ENCODE peak calls at places on chromosomes 11 and 22, in seven cellular contexts. One of them, this sample, is unnamed. For H3K9me3, the result is how much of the 10 kb centered on the place peaks cover.

GRCh38 chr11:77175869-77176539 is 48.0 kb downstream of the MYO7A start:
- DNase-seq in HAP-1: no peak
- DNase-seq in OCI-LY7: no peak
- DNase-seq in DND-41: no peak
- DNase-seq in A549: no peak
- DNase-seq in IMR-90: no peak
- DNase-seq in body of pancreas: no peak
- DNase-seq in this sample: no peak

GRCh38 chr22:37514526-37515051 is 4.6 kb downstream of the CARD10 start:
- DNase-seq in HAP-1: no peak
- DNase-seq in OCI-LY7: no peak
- DNase-seq in DND-41: no peak
- DNase-seq in A549: no peak
- DNase-seq in IMR-90: no peak
- DNase-seq in body of pancreas: no peak
- DNase-seq in this sample: no peak

GRCh38 chr11:70572974-70573260 is 174.6 kb downstream of the CTTN start:
- DNase-seq in HAP-1: no peak
- DNase-seq in OCI-LY7: no peak
- DNase-seq in DND-41: no peak
- DNase-seq in A549: no peak
- DNase-seq in IMR-90: no peak
- DNase-seq in body of pancreas: no peak
- DNase-seq in this sample: no peak

GRCh38 chr11:67079065-67079464 is 22.4 kb downstream of the RHOD start:
- DNase-seq in HAP-1: no peak
- DNase-seq in OCI-LY7: no peak
- DNase-seq in DND-41: no peak
- DNase-seq in A549: no peak
- DNase-seq in IMR-90: no peak
- DNase-seq in body of pancreas: no peak
- DNase-seq in this sample: no peak

GRCh38 chr22:31241200-31241599 is 29.1 kb downstream of the LIMK2 start:
- DNase-seq in HAP-1: no peak
- DNase-seq in OCI-LY7: no peak
- DNase-seq in DND-41: no peak
- DNase-seq in A549: no peak
- DNase-seq in IMR-90: peak
- DNase-seq in body of pancreas: no peak
- DNase-seq in this sample: no peak

GRCh38 chr11:113242767-113243397 is 71.5 kb upstream of the TTC12 start:
- DNase-seq in HAP-1: no peak
- DNase-seq in OCI-LY7: no peak
- DNase-seq in DND-41: no peak
- DNase-seq in A549: no peak
- DNase-seq in IMR-90: peak
- DNase-seq in body of pancreas: no peak
- DNase-seq in this sample: no peak

GRCh38 chr11:1121343-1122331 is 36.1 kb upstream of the MUC5AC start:
- DNase-seq in HAP-1: no peak
- DNase-seq in OCI-LY7: no peak
- DNase-seq in DND-41: no peak
- DNase-seq in A549: peak
- DNase-seq in IMR-90: peak
- DNase-seq in body of pancreas: peak
- DNase-seq in this sample: no peak

GRCh38 chr22:46008291-46008690 is 31.3 kb upstream of the WNT7B start:
- DNase-seq in HAP-1: no peak
- DNase-seq in OCI-LY7: no peak
- DNase-seq in DND-41: no peak
- DNase-seq in A549: no peak
- DNase-seq in IMR-90: no peak
- DNase-seq in body of pancreas: no peak
- DNase-seq in this sample: no peak

GRCh38 chr11:112453601-112454577 is 193.2 kb upstream of the PLET1 start:
- DNase-seq in HAP-1: no peak
- DNase-seq in OCI-LY7: peak
- DNase-seq in DND-41: peak
- DNase-seq in A549: peak
- DNase-seq in IMR-90: peak
- DNase-seq in body of pancreas: peak
- DNase-seq in this sample: no peak

GRCh38 chr11:102157219-102157618 is 47.0 kb downstream of the YAP1 start:
- DNase-seq in HAP-1: peak
- DNase-seq in OCI-LY7: no peak
- DNase-seq in DND-41: no peak
- DNase-seq in A549: no peak
- DNase-seq in IMR-90: peak
- DNase-seq in body of pancreas: peak
- DNase-seq in this sample: no peak

GRCh38 chr11:14119357-14119756 is 156.8 kb downstream of the SPON1 start:
- DNase-seq in HAP-1: no peak
- DNase-seq in OCI-LY7: peak
- DNase-seq in DND-41: no peak
- DNase-seq in A549: no peak
- DNase-seq in IMR-90: no peak
- DNase-seq in body of pancreas: no peak
- DNase-seq in this sample: no peak

GRCh38 chr22:19991645-19992451 is 24.8 kb downstream of the ARVCF start:
- DNase-seq in HAP-1: no peak
- DNase-seq in OCI-LY7: no peak
- DNase-seq in DND-41: no peak
- DNase-seq in A549: no peak
- DNase-seq in IMR-90: no peak
- DNase-seq in body of pancreas: no peak
- DNase-seq in this sample: no peak

GRCh38 chr22:47449508-47450270 is 687.2 kb downstream of the TBC1D22A start:
- DNase-seq in HAP-1: no peak
- DNase-seq in OCI-LY7: no peak
- DNase-seq in DND-41: no peak
- DNase-seq in A549: no peak
- DNase-seq in IMR-90: no peak
- DNase-seq in body of pancreas: no peak
- DNase-seq in this sample: no peak

GRCh38 chr22:47446821-47447810 is 684.7 kb downstream of the TBC1D22A start:
- DNase-seq in HAP-1: no peak
- DNase-seq in OCI-LY7: no peak
- DNase-seq in DND-41: no peak
- DNase-seq in A549: no peak
- DNase-seq in IMR-90: no peak
- DNase-seq in body of pancreas: no peak
- DNase-seq in this sample: no peak

GRCh38 chr22:47450876-47451475 is 688.5 kb downstream of the TBC1D22A start:
- DNase-seq in HAP-1: no peak
- DNase-seq in OCI-LY7: no peak
- DNase-seq in DND-41: no peak
- DNase-seq in A549: no peak
- DNase-seq in IMR-90: no peak
- DNase-seq in body of pancreas: no peak
- DNase-seq in this sample: no peak

GRCh38 chr22:47446331-47446730 is 683.9 kb downstream of the TBC1D22A start:
- DNase-seq in HAP-1: no peak
- DNase-seq in OCI-LY7: no peak
- DNase-seq in DND-41: no peak
- DNase-seq in A549: no peak
- DNase-seq in IMR-90: no peak
- DNase-seq in body of pancreas: no peak
- DNase-seq in this sample: no peak

GRCh38 chr22:47448231-47449035 is 686.0 kb downstream of the TBC1D22A start:
- DNase-seq in HAP-1: no peak
- DNase-seq in OCI-LY7: no peak
- DNase-seq in DND-41: no peak
- DNase-seq in A549: no peak
- DNase-seq in IMR-90: no peak
- DNase-seq in body of pancreas: no peak
- DNase-seq in this sample: no peak
- H3K9me3 ChIP-seq in HAP-1: under half
- H3K9me3 ChIP-seq in OCI-LY7: under half
- H3K9me3 ChIP-seq in DND-41: under half
- H3K9me3 ChIP-seq in A549: under half
- H3K9me3 ChIP-seq in IMR-90: half or more
- H3K9me3 ChIP-seq in body of pancreas: under half
- H3K9me3 ChIP-seq in this sample: under half

GRCh38 chr11:17375547-17375946 is 12.9 kb downstream of the KCNJ11 start:
- DNase-seq in HAP-1: no peak
- DNase-seq in OCI-LY7: no peak
- DNase-seq in DND-41: no peak
- DNase-seq in A549: no peak
- DNase-seq in IMR-90: no peak
- DNase-seq in body of pancreas: no peak
- DNase-seq in this sample: no peak
- H3K9me3 ChIP-seq in HAP-1: under half
- H3K9me3 ChIP-seq in OCI-LY7: under half
- H3K9me3 ChIP-seq in DND-41: half or more
- H3K9me3 ChIP-seq in A549: under half
- H3K9me3 ChIP-seq in IMR-90: under half
- H3K9me3 ChIP-seq in body of pancreas: under half
- H3K9me3 ChIP-seq in this sample: under half

GRCh38 chr22:16964366-16964765 is 43.7 kb downstream of the GAB4 start:
- DNase-seq in HAP-1: no peak
- DNase-seq in OCI-LY7: no peak
- DNase-seq in DND-41: no peak
- DNase-seq in A549: no peak
- DNase-seq in IMR-90: no peak
- DNase-seq in body of pancreas: no peak
- DNase-seq in this sample: no peak
- H3K9me3 ChIP-seq in HAP-1: under half
- H3K9me3 ChIP-seq in OCI-LY7: under half
- H3K9me3 ChIP-seq in DND-41: under half
- H3K9me3 ChIP-seq in A549: under half
- H3K9me3 ChIP-seq in IMR-90: under half
- H3K9me3 ChIP-seq in body of pancreas: under half
- H3K9me3 ChIP-seq in this sample: under half

DNA sequence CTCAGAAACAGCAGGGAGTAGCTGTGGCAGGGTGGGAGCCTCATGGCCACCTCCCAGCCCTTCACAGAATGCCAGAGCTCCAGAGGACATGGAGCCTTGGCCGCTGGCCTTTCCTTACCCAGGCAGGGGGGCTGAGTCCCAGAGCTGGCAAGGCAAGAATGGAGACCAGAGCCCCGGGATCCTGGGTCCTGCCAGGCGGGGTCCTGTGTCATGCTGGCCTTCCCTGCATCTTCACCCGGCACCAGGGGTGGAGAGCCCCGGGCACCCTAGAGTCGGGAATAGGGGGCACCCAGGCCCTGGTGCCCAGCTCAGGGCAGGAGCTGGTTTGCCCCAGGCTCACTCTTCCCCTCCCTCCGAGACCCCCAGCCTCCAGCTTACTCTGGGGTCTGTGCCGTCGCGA is 519.9 kb downstream of the TBC1D22A start:
- DNase-seq in HAP-1: no peak
- DNase-seq in OCI-LY7: no peak
- DNase-seq in DND-41: no peak
- DNase-seq in A549: no peak
- DNase-seq in IMR-90: no peak
- DNase-seq in body of pancreas: no peak
- DNase-seq in this sample: no peak
- H3K9me3 ChIP-seq in HAP-1: under half
- H3K9me3 ChIP-seq in OCI-LY7: under half
- H3K9me3 ChIP-seq in DND-41: under half
- H3K9me3 ChIP-seq in A549: under half
- H3K9me3 ChIP-seq in IMR-90: under half
- H3K9me3 ChIP-seq in body of pancreas: under half
- H3K9me3 ChIP-seq in this sample: under half

DNA sequence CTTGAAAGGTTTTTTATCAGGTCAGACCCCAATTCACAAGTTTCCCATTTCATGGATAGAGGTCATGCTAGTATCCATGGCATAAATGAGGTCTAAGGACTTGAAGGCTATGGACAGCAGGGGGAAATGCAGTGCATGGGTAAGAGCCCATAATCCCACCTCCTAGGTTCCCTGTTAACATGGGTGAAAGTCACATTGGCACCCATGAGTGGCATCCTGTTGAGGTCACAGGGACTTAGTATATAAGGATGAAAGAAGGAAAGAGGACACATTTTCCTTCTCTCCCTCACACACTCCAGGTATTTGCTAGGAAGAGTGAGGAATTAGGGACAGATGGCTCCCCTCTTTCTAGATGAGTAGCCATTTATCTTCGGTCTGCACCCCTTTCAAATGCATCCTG is 9.4 kb upstream of the GLYAT start:
- DNase-seq in HAP-1: no peak
- DNase-seq in OCI-LY7: no peak
- DNase-seq in DND-41: no peak
- DNase-seq in A549: no peak
- DNase-seq in IMR-90: no peak
- DNase-seq in body of pancreas: no peak
- DNase-seq in this sample: no peak
- H3K9me3 ChIP-seq in HAP-1: under half
- H3K9me3 ChIP-seq in OCI-LY7: under half
- H3K9me3 ChIP-seq in DND-41: under half
- H3K9me3 ChIP-seq in A549: under half
- H3K9me3 ChIP-seq in IMR-90: under half
- H3K9me3 ChIP-seq in body of pancreas: under half
- H3K9me3 ChIP-seq in this sample: under half

DNA sequence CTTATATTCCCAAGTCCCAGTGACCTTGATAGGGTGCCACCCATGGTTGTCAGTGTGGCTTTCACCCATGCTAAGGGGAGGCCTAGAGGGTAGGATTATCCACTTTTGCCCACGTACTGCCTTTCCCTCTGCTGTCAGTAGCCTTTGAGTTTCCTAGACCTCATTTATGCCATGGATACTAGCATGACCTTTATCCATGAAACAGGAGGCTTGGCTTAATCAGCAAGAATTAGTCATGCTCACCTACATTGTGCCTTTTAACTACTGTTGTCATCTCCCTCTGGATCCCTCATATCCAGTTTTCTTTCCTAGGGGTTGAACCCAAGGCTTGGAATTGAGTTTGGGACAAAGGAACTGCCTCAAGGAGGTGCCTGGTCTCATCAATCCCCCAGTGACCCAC is 716.7 kb downstream of the NTM start:
- DNase-seq in HAP-1: no peak
- DNase-seq in OCI-LY7: no peak
- DNase-seq in DND-41: no peak
- DNase-seq in A549: no peak
- DNase-seq in IMR-90: no peak
- DNase-seq in body of pancreas: no peak
- DNase-seq in this sample: no peak
- H3K9me3 ChIP-seq in HAP-1: under half
- H3K9me3 ChIP-seq in OCI-LY7: under half
- H3K9me3 ChIP-seq in DND-41: under half
- H3K9me3 ChIP-seq in A549: under half
- H3K9me3 ChIP-seq in IMR-90: under half
- H3K9me3 ChIP-seq in body of pancreas: under half
- H3K9me3 ChIP-seq in this sample: under half

DNA sequence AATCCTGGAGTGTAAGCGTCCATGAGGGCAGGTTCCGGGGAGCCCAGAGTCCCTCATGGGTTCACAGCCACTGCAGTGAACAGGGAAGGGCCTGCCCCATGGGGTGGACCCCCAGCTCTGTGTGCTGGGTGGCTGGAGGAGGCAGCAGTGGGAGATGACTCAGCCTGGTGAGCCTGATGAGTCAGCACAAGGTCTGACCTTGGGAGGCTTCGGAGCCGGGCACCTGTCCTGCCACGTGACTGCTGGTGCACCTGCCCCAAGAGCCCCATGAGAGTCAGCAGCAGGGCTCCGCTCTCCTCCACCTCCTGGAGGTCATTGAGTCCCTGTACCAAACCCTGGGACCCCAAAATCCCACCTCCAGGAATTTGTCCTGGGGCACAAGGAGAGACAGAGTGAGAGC is 1221.8 kb downstream of the BRD1 start:
- DNase-seq in HAP-1: no peak
- DNase-seq in OCI-LY7: no peak
- DNase-seq in DND-41: no peak
- DNase-seq in A549: peak
- DNase-seq in IMR-90: no peak
- DNase-seq in body of pancreas: peak
- DNase-seq in this sample: no peak
- H3K9me3 ChIP-seq in HAP-1: under half
- H3K9me3 ChIP-seq in OCI-LY7: under half
- H3K9me3 ChIP-seq in DND-41: under half
- H3K9me3 ChIP-seq in A549: under half
- H3K9me3 ChIP-seq in IMR-90: half or more
- H3K9me3 ChIP-seq in body of pancreas: under half
- H3K9me3 ChIP-seq in this sample: under half

This sample was measured in T-helper 17 cell.